ENCODE peak calls at places on chromosomes 11 and 22, in four cellular contexts. U is sigmoid colon, X is IMR-90, T is transverse colon. G is an unnamed sample.
A peak's percentile ranks its signal among the peaks of the same experiment; 100 is the strongest.

GRCh38 chr11:117706322-117706814 is 90.6 kb downstream of the DSCAML1 start:
- DNase-seq in U (no peak), X (no peak), T (no peak), G (no peak)

GRCh38 chr22:26322179-26322905 is 106.7 kb upstream of the ASPHD2 start:
- DNase-seq in U (no peak), X (peak; percentile 77), T (no peak), G (no peak)

GRCh38 chr22:27842236-27842993 is 40.9 kb upstream of the MN1 start:
- DNase-seq in U (peak; percentile 39), X (no peak), T (no peak), G (no peak)

GRCh38 chr22:45007946-45008852 is 1.6 kb downstream of the PHF21B start:
- DNase-seq in U (no peak), X (no peak), T (no peak), G (no peak)

GRCh38 chr11:123640677-123641494 is 13.5 kb downstream of the SCN3B start:
- DNase-seq in U (no peak), X (peak; percentile 17), T (peak; percentile 26), G (peak; percentile 50)

GRCh38 chr11:14232652-14233051 is 126.3 kb downstream of the RRAS2 start:
- DNase-seq in U (no peak), X (no peak), T (no peak), G (no peak)

GRCh38 chr11:125414121-125414520 is 81.9 kb downstream of the FEZ1 start:
- DNase-seq in U (no peak), X (no peak), T (no peak), G (no peak)

GRCh38 chr22:28172948-28173360 is 253.9 kb upstream of the PITPNB start:
- DNase-seq in U (no peak), X (no peak), T (no peak), G (no peak)

GRCh38 chr11:69157156-69157821 is 1.6 kb downstream of the SMIM38 start:
- DNase-seq in U (peak; percentile 76), X (peak; percentile 77), T (no peak), G (peak; percentile 52)

GRCh38 chr11:31150841-31151240 is 218.7 kb downstream of the DCDC1 start:
- DNase-seq in U (no peak), X (no peak), T (no peak), G (no peak)

GRCh38 chr22:39913886-39914285 is 13.0 kb downstream of the GRAP2 start:
- DNase-seq in U (no peak), X (no peak), T (no peak), G (no peak)

GRCh38 chr11:94011478-94011877 is 9.7 kb upstream of the HEPHL1 start:
- DNase-seq in U (no peak), X (no peak), T (no peak), G (no peak)

DNA sequence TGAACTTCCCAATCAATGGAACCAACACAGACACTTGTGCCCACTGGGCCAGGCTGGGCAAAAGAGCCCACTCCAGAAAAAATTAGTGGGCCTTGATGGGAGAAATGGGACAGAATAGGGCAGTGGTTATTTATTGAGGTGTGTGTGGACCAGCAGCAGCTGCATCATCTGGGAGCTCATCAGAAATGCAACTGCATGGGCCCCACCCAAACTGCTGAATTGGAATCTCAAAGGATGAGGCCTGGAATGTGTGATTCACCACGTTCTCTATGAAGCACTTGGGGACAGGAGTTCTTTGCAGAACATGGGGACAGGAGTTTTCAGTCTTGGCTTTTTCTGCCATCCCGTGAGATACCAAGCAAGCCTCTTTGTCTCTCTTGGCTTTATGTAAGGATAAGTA is 255.6 kb upstream of the PLET1 start:
- DNase-seq in U (no peak), X (no peak), T (no peak), G (no peak)
- H3K4me1 ChIP-seq in U (no peaks in the 10 kb centered on the region), X (no peaks in the 10 kb centered on the region), T (no peaks in the 10 kb centered on the region), G (no peaks in the 10 kb centered on the region)

DNA sequence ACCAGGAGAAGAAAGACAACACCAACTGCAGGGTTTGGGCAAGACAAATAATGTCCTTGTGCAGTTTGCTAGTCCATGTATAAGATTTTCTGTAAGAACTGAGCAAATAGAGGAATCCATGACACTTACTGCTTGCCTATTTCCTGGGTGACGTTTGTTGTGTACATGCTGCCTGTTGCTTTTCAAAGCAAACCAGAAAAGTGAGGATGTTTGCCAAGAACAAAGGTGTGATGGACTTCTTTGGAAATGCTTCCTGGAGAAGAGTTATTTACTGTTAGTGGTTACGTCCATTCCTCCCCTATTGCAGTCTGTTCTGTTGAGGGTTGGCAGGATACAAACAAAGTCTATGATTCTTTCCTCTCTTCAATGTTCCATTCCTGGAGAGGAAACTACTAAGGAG is 126.5 kb downstream of the CASP12 start:
- DNase-seq in U (no peak), X (no peak), T (no peak), G (no peak)
- H3K27ac ChIP-seq in U (no peak overlapping the region), X (no peak overlapping the region), T (no peak overlapping the region), G (no peak overlapping the region)

GRCh38 chr11:33652930-33653329 is 47.7 kb downstream of the C11orf91 start:
- DNase-seq in U (no peak), X (no peak), T (no peak), G (no peak)
- TF ChIP-seq POLR2A in U (no peak), X (no peak), T (no peak), G (no peak)

GRCh38 chr11:76975513-76975912 is 58.7 kb upstream of the B3GNT6 start:
- DNase-seq in U (no peak), X (no peak), T (no peak), G (no peak)

GRCh38 chr11:76980196-76980595 is 54.0 kb upstream of the B3GNT6 start:
- DNase-seq in U (no peak), X (no peak), T (no peak), G (no peak)

GRCh38 chr11:76977791-76978190 is 56.4 kb upstream of the B3GNT6 start:
- DNase-seq in U (no peak), X (no peak), T (no peak), G (no peak)

GRCh38 chr11:76978818-76979217 is 55.4 kb upstream of the B3GNT6 start:
- DNase-seq in U (no peak), X (no peak), T (no peak), G (no peak)

DNA sequence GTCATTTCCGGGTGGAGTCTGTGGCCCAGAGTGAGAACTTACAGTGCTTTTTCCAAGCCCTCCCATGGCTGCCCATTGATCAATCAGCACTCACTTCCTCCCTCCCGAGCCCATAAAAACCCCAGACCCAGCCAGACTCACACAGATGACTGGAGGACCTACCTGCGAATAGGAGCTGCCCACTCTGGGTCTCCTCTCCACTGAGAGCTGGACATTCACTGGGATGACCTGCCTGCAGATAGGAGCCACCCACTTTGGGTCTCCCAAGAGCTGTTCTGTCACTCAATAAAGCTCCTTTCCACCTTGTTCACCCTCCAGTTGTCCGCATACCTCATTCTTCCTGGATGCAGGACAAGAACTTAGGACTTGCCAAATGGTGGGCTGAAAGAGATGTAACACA is 56.0 kb upstream of the B3GNT6 start:
- DNase-seq in U (no peak), X (no peak), T (no peak), G (no peak)
- H3K4me1 ChIP-seq in U (no peaks in the 10 kb centered on the region), X (no peaks in the 10 kb centered on the region), T (no peaks in the 10 kb centered on the region), G (no peaks in the 10 kb centered on the region)

GRCh38 chr22:40932396-40932795 is 18.8 kb upstream of the RBX1 start:
- DNase-seq in U (no peak), X (no peak), T (no peak), G (no peak)
- H3K27ac ChIP-seq in U (no peak overlapping the region), X (no peak overlapping the region), T (no peak overlapping the region), G (no peak overlapping the region)